ENCODE peak calls at places on chromosome 21, in nine cellular contexts. X, Z, P, D, I, F, B, L and A are unnamed samples.

GRCh38 chr21:42403611-42404231 is at the start of gene UBASH3A:
- DNase-seq in F (no peak), I (no peak), X (peak), Z (no peak), P (no peak), L (no peak), B (no peak), D (no peak), A (no peak)

GRCh38 chr21:33395866-33396265 is 7.3 kb upstream of the IFNGR2 start:
- DNase-seq in X (no peak), L (no peak), P (no peak), D (no peak), B (no peak), Z (peak), I (no peak), F (peak), A (no peak)

GRCh38 chr21:42455196-42455595 is 40.8 kb downstream of the RSPH1 start:
- DNase-seq in L (peak), F (no peak), X (no peak), B (no peak), D (no peak), Z (no peak), P (peak), I (no peak), A (no peak)

GRCh38 chr21:25831300-25831699 is 96.5 kb downstream of the GABPA start:
- DNase-seq in L (peak), F (no peak), B (no peak), P (no peak), X (no peak), Z (no peak), I (no peak), D (no peak), A (no peak)

GRCh38 chr21:26686278-26686677 is 113.2 kb upstream of the CYYR1 start:
- DNase-seq in D (no peak), B (no peak), P (no peak), Z (peak), X (peak), I (no peak), L (peak), F (no peak), A (no peak)

GRCh38 chr21:43308511-43309283 is 118.2 kb downstream of the SIK1 start:
- DNase-seq in Z (no peak), P (no peak), D (no peak), F (no peak), I (no peak), L (no peak), B (no peak), X (no peak), A (no peak)

GRCh38 chr21:43209575-43210453 is 41.0 kb downstream of the CRYAA start:
- DNase-seq in I (no peak), Z (peak), L (peak), X (no peak), P (no peak), B (no peak), F (peak), D (peak), A (no peak)

GRCh38 chr21:25967566-25968438 is 202.8 kb downstream of the APP start:
- DNase-seq in L (peak), I (no peak), B (no peak), P (no peak), Z (no peak), X (no peak), D (no peak), F (peak), A (no peak)

GRCh38 chr21:26777166-26777565 is 68.0 kb downstream of the ADAMTS1 start:
- DNase-seq in B (no peak), D (no peak), Z (no peak), P (no peak), I (no peak), X (no peak), L (no peak), F (no peak), A (no peak)

GRCh38 chr21:42304556-42305454 is 10.4 kb downstream of the TFF3 start:
- DNase-seq in B (no peak), F (no peak), X (no peak), D (no peak), I (no peak), Z (no peak), L (no peak), P (no peak), A (no peak)

GRCh38 chr21:32525282-32525681 is 60.0 kb downstream of the TCP10L start:
- DNase-seq in I (no peak), D (no peak), B (no peak), P (no peak), L (no peak), X (no peak), Z (no peak), F (no peak), A (no peak)

GRCh38 chr21:27681841-27682240 is 715.0 kb upstream of the ADAMTS5 start:
- DNase-seq in L (peak), P (no peak), F (no peak), B (no peak), I (no peak), Z (peak), X (no peak), D (no peak), A (peak)

GRCh38 chr21:42571391-42572150 is 57.9 kb downstream of the SLC37A1 start:
- DNase-seq in I (no peak), X (no peak), D (no peak), F (no peak), Z (no peak), L (no peak), P (no peak), B (peak), A (no peak)

GRCh38 chr21:26351661-26352060 is 181.1 kb upstream of the APP start:
- DNase-seq in I (no peak), L (peak), P (no peak), D (no peak), B (no peak), Z (no peak), X (no peak), F (no peak), A (no peak)

GRCh38 chr21:33244781-33245105 is 15.0 kb downstream of the IFNAR2 start:
- DNase-seq in P (no peak), D (no peak), F (no peak), X (no peak), I (no peak), Z (no peak), B (no peak), L (no peak), A (no peak)

GRCh38 chr21:44880762-44881585 is 7.5 kb upstream of the PTTG1IP start:
- DNase-seq in P (no peak), L (peak), B (no peak), F (peak), X (no peak), D (no peak), Z (peak), I (no peak), A (peak)

GRCh38 chr21:28136687-28137086 is 856.0 kb downstream of the LTN1 start:
- DNase-seq in P (no peak), F (no peak), Z (no peak), B (no peak), D (no peak), L (no peak), I (no peak), X (no peak), A (no peak)

GRCh38 chr21:34704119-34704518 is 35.3 kb downstream of the CLIC6 start:
- DNase-seq in F (peak), X (no peak), Z (no peak), I (no peak), L (no peak), B (no peak), P (no peak), D (peak), A (no peak)

GRCh38 chr21:17250651-17251294 is 262.1 kb upstream of the CXADR start:
- DNase-seq in D (no peak), Z (peak), B (no peak), X (no peak), F (peak), P (no peak), L (no peak), I (no peak), A (no peak)

GRCh38 chr21:30014883-30015282 is 75.1 kb upstream of the GRIK1 start:
- DNase-seq in X (no peak), B (no peak), F (no peak), I (no peak), P (no peak), Z (no peak), D (no peak), L (no peak), A (no peak)

GRCh38 chr21:44789880-44790279 is 11.7 kb downstream of the UBE2G2 start:
- DNase-seq in B (no peak), D (no peak), Z (peak), L (no peak), F (peak), I (no peak), P (no peak), X (no peak), A (no peak)

GRCh38 chr21:28639742-28640141 is 352.9 kb downstream of the LTN1 start:
- DNase-seq in Z (no peak), X (no peak), D (no peak), L (peak), P (no peak), B (no peak), I (no peak), F (peak), A (no peak)

GRCh38 chr21:44345495-44345894 is 6.3 kb upstream of the CFAP410 start:
- DNase-seq in L (no peak), F (no peak), B (peak), P (no peak), X (no peak), D (no peak), Z (no peak), I (no peak), A (no peak)

GRCh38 chr21:25573409-25574206 is 33.7 kb downstream of the MRPL39 start:
- DNase-seq in I (no peak), L (peak), B (no peak), X (peak), F (peak), D (no peak), Z (peak), P (no peak), A (peak)

GRCh38 chr21:34715518-34715917 is 46.7 kb downstream of the CLIC6 start:
- DNase-seq in B (no peak), F (no peak), X (no peak), Z (no peak), L (no peak), P (no peak), D (no peak), I (no peak), A (no peak)

GRCh38 chr21:43911015-43911934 is 46.3 kb downstream of the AGPAT3 start:
- DNase-seq in X (no peak), L (no peak), D (no peak), P (no peak), I (peak), F (peak), B (no peak), Z (no peak), A (no peak)

GRCh38 chr21:32545948-32546441 is 39.3 kb downstream of the TCP10L start:
- DNase-seq in Z (peak), I (no peak), F (peak), P (no peak), L (peak), D (no peak), B (no peak), X (no peak), A (no peak)

GRCh38 chr21:21147374-21147745 is 149.2 kb downstream of the NCAM2 start:
- DNase-seq in F (no peak), D (no peak), Z (no peak), L (no peak), X (no peak), B (no peak), P (no peak), I (no peak), A (no peak)

GRCh38 chr21:25639922-25640670 is 1.0 kb downstream of the JAM2 start:
- DNase-seq in D (peak), L (no peak), Z (peak), P (no peak), B (peak), I (peak), F (no peak), X (no peak), A (peak)

GRCh38 chr21:28345934-28346333 is 646.7 kb downstream of the LTN1 start:
- DNase-seq in Z (no peak), P (no peak), I (no peak), F (no peak), L (no peak), B (no peak), X (no peak), D (no peak), A (no peak)

DNA sequence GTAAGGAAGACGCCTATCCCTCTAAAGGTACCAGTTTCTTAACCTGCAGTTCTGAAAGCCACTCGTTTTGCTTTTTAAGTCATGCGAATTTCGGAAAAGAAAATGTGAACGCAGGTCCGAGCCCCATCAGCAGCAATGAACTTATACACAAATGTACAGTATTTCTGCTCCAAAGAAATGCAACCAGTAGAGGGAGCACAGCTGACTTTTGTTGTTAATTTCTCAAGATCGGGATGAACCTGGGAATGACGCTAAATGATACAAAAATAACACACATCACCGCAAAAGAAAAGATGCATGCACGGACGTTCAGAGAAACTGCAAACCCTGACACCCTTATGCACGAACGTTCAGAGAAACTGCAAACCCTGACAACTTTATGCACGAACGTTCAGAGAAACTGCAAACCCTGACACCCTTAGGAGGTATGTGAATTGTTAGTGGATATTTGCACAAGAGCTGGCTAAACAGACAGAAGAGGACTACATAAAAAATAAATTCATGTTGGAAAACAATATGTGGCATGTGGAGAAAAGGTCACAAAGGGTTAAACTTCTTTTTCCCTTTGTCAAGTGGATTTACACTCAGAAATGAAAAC is 3.5 kb upstream of the TIAM1 start:
- DNase-seq in X (no peak), P (no peak), Z (peak), D (no peak), L (peak), F (no peak), I (no peak), B (no peak), A (peak)
- H3K4me3 ChIP-seq in X (no peak), P (no peak), Z (no peak), D (no peak), L (no peak), F (no peak), I (no peak), B (no peak), A (no peak)

GRCh38 chr21:19123053-19123452 is 719.5 kb upstream of the TMPRSS15 start:
- DNase-seq in X (no peak), B (no peak), Z (no peak), L (no peak), F (no peak), D (no peak), P (no peak), I (no peak), A (no peak)

GRCh38 chr21:19123525-19123924 is 719.9 kb upstream of the TMPRSS15 start:
- DNase-seq in F (no peak), D (no peak), X (no peak), P (no peak), I (no peak), Z (no peak), L (no peak), B (no peak), A (no peak)

GRCh38 chr21:19122371-19122770 is 718.8 kb upstream of the TMPRSS15 start:
- DNase-seq in L (no peak), X (no peak), B (no peak), I (no peak), Z (no peak), P (no peak), D (no peak), F (no peak), A (no peak)

DNA sequence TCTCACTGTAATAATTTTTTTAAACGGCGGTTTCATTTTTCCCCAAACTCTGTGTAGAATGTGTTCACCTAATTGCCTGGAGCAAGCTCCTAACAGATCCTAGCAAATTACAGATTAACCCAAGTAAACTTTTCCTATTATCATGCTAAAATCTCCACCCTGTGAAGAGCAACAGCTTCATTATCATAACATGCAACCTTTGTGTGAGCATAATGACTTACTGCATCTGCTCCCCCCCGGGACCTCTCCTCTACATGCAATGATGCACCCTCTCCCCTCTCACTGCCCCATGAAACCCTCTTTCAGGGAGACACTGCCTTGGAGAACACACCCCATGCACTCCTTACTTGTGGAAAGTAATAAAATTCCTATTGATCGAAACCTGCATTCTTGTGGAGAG is 717.0 kb upstream of the TMPRSS15 start:
- DNase-seq in D (no peak), I (no peak), Z (no peak), F (no peak), P (no peak), X (no peak), L (no peak), B (no peak), A (no peak)
- H3K4me3 ChIP-seq in D (no peak), I (no peak), Z (no peak), F (no peak), P (no peak), X (no peak), L (no peak), B (no peak), A (no peak)

DNA sequence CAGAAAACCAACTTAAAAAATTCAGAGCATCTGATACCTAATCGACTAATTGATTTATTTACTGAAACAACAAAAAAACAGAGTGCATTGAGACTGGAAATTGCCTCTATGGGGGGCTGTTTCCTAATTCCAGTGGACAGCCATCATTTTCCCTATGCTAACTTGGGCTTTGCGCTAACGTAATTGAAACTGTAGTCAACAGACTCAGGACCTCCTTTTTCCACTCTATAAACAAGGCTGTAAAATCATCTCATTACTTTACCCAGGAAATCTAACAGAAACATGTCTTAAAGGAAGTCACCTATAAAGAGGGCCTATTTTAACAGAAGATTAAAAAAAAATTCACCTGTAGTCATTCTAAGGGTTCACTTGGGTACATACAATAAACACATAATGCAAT is 2.1 kb downstream of the ERG start:
- DNase-seq in B (no peak), I (no peak), F (no peak), Z (no peak), P (no peak), X (no peak), L (no peak), D (no peak), A (no peak)
- H3K4me3 ChIP-seq in B (no peak), I (peak), F (no peak), Z (no peak), P (peak), X (no peak), L (no peak), D (no peak), A (no peak)

GRCh38 chr21:15517394-15517793 is 212.4 kb upstream of the USP25 start:
- DNase-seq in D (no peak), P (no peak), F (no peak), L (peak), X (no peak), B (no peak), Z (no peak), I (no peak), A (no peak)

GRCh38 chr21:15508554-15508953 is 221.2 kb upstream of the USP25 start:
- DNase-seq in P (no peak), I (no peak), X (no peak), L (no peak), B (no peak), Z (no peak), D (no peak), F (no peak), A (no peak)

GRCh38 chr21:15515908-15516307 is 213.9 kb upstream of the USP25 start:
- DNase-seq in B (no peak), Z (no peak), P (no peak), F (no peak), I (no peak), X (no peak), L (no peak), D (no peak), A (no peak)

DNA sequence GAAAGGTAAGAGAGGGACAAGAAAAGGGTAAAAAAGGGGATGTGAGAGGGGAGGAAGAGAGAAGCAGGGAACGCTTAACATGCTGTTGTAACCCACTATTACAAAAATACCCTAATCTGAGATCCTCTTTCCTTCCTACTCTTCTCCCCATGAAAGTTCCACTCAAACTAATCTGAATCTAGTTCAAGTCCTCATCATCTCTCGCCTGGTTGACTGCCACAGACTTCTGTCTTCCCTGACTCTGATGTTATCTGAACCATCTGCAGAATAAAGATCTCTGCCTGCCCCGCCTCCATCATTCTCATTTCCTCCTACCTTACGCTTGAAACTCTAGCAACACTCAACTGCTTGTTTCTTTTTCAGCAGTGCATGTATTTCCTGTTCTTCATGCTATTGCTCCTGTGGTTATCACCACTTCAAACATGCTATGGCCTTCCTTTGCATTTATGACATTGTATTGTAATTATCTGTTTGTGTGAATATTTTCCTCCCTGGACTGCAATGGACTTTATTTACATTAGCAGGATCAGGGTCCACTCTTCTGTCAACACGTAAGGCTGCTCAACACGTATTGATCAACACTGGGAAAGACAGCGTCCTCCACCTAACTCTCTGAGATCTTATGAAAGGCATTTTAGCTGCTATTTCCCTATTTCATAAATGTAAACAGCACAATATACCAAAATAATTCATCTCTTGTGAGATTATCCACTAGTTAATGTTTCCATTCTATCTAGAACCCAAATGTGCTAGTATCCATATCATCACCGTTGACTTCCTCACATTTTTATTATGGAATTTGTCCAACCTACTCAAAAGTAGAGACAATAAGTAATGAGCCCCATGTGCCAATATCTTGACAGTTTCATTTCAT is 215.5 kb upstream of the USP25 start:
- DNase-seq in I (no peak), D (no peak), L (no peak), P (no peak), F (no peak), X (peak), Z (no peak), B (no peak), A (no peak)
- H3K4me3 ChIP-seq in I (no peak), D (no peak), L (no peak), P (no peak), F (no peak), X (peak), Z (no peak), B (no peak), A (no peak)

DNA sequence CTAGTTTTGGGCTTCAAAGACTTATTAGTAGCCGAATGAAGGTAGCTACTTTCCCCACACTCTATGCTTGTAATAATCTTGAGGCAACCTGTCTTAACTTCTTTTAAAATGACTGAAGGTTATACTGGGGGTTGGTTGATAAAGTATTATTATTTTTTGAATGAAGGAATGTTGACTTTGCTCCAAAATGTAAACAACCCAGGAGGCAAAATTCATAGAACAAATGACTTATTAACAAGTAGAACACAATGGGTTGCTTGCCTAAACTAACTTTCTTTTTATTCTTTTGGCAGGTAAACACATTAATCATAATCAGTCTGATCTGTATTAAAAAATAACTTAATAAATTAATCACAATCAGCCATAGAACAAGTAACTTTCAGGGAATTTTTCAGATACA is 440.0 kb downstream of the USP25 start:
- DNase-seq in D (no peak), L (no peak), Z (no peak), B (no peak), I (no peak), P (no peak), X (no peak), F (no peak), A (no peak)
- H3K4me3 ChIP-seq in D (no peak), L (no peak), Z (no peak), B (no peak), I (no peak), P (no peak), X (no peak), F (no peak), A (no peak)

GRCh38 chr21:37436180-37436579 is 69.6 kb downstream of the DYRK1A start:
- DNase-seq in L (no peak), B (no peak), F (no peak), X (no peak), P (no peak), Z (no peak), I (no peak), D (no peak), A (no peak)
- H3K4me3 ChIP-seq in L (no peak), B (no peak), F (no peak), X (no peak), P (no peak), Z (no peak), I (no peak), D (no peak), A (no peak)